ENCODE peak calls at places on chromosomes 7 and 10, in eight cellular contexts. F is renal cortical epithelial cell; O is AG08395; M is astrocyte of the spinal cord; E is progenitor cell of endocrine pancreas; Q is RWPE1; Z is stimulated activated CD4-positive, alpha-beta T cell treated with anti-CD3 and anti-CD28 coated beads, Interleukin-1b, Interleukin-23, amount 100 ng/mL, for 1 hour; U is keratinocyte. H is an unnamed sample.

GRCh38 chr7:574661-575395 is 55.2 kb upstream of the PDGFA start:
- DNase-seq in F (no peak), O (no peak), M (no peak), E (no peak), Q (no peak), Z (no peak), U (no peak), H (no peak)

GRCh38 chr10:69504576-69505250 is 53.4 kb downstream of the TSPAN15 start:
- DNase-seq in F (no peak), O (no peak), M (no peak), E (no peak), Q (no peak), Z (no peak), U (no peak), H (no peak)

GRCh38 chr10:127020260-127020659 is 115.0 kb downstream of the DOCK1 start:
- DNase-seq in F (no peak), O (no peak), M (no peak), E (no peak), Q (no peak), Z (no peak), U (no peak), H (no peak)

GRCh38 chr10:26446258-26446657 is 8.1 kb downstream of the APBB1IP start:
- DNase-seq in F (no peak), O (no peak), M (no peak), E (no peak), Q (no peak), Z (no peak), U (no peak), H (no peak)

GRCh38 chr7:48101352-48101751 is 12.3 kb downstream of the UPP1 start:
- DNase-seq in F (no peak), O (no peak), M (no peak), E (no peak), Q (no peak), Z (no peak), U (no peak), H (no peak)

GRCh38 chr7:1326511-1326785 is 93.8 kb downstream of the UNCX start:
- DNase-seq in F (no peak), O (no peak), M (no peak), E (no peak), Q (no peak), Z (no peak), U (no peak), H (no peak)

GRCh38 chr10:78772083-78772482 is 296.7 kb upstream of the ZMIZ1 start:
- DNase-seq in F (no peak), O (no peak), M (no peak), E (no peak), Q (no peak), Z (no peak), U (no peak), H (no peak)

GRCh38 chr7:73834626-73835191 is 3.9 kb downstream of the CLDN4 start:
- DNase-seq in F (no peak), O (no peak), M (no peak), E (no peak), Q (no peak), Z (no peak), U (no peak), H (no peak)

GRCh38 chr10:127894146-127894545 is 1.4 kb upstream of the CLRN3 start:
- DNase-seq in F (peak), O (no peak), M (no peak), E (no peak), Q (no peak), Z (no peak), U (no peak), H (no peak)

GRCh38 chr7:38686888-38687287 is 55.7 kb upstream of the AMPH start:
- DNase-seq in F (no peak), O (no peak), M (no peak), E (no peak), Q (peak), Z (no peak), U (no peak), H (no peak)

GRCh38 chr7:100682991-100683658 is 9.6 kb downstream of the GNB2 start:
- DNase-seq in F (no peak), O (no peak), M (no peak), E (no peak), Q (no peak), Z (no peak), U (no peak), H (no peak)

GRCh38 chr10:46229144-46229563 is 57.6 kb upstream of the ANTXRL start:
- DNase-seq in F (no peak), O (no peak), M (no peak), E (no peak), Q (no peak), Z (no peak), U (no peak), H (no peak)

GRCh38 chr7:23234569-23235296 is 11.8 kb upstream of the GPNMB start:
- DNase-seq in F (peak), O (no peak), M (no peak), E (no peak), Q (no peak), Z (no peak), U (no peak), H (no peak)

GRCh38 chr10:33485276-33485675 is 150.8 kb upstream of the NRP1 start:
- DNase-seq in F (no peak), O (no peak), M (no peak), E (no peak), Q (no peak), Z (no peak), U (no peak), H (no peak)

GRCh38 chr7:42495251-42495650 is 258.2 kb upstream of the GLI3 start:
- DNase-seq in F (peak), O (peak), M (no peak), E (no peak), Q (no peak), Z (no peak), U (no peak), H (no peak)

GRCh38 chr7:30925117-30925516 is 13.5 kb downstream of the AQP1 start:
- DNase-seq in F (no peak), O (no peak), M (no peak), E (no peak), Q (no peak), Z (no peak), U (no peak), H (no peak)

GRCh38 chr7:43491984-43492383 is 90.9 kb upstream of the STK17A start:
- DNase-seq in F (peak), O (peak), M (peak), E (no peak), Q (peak), Z (no peak), U (no peak), H (no peak)

GRCh38 chr10:109676703-109677102 is 246.6 kb downstream of the XPNPEP1 start:
- DNase-seq in F (peak), O (no peak), M (peak), E (no peak), Q (peak), Z (no peak), U (peak), H (no peak)

GRCh38 chr10:10992961-10993714 is 24.5 kb upstream of the CELF2 start:
- DNase-seq in F (no peak), O (no peak), M (no peak), E (no peak), Q (no peak), Z (no peak), U (no peak), H (no peak)

GRCh38 chr10:107611101-107611500 is 446.6 kb upstream of the SORCS1 start:
- DNase-seq in F (no peak), O (no peak), M (no peak), E (no peak), Q (peak), Z (no peak), U (no peak), H (no peak)

GRCh38 chr10:131033166-131034085 is 278.1 kb downstream of the TCERG1L start:
- DNase-seq in F (no peak), O (no peak), M (no peak), E (no peak), Q (no peak), Z (no peak), U (no peak), H (no peak)

GRCh38 chr7:84337386-84337785 is 142.8 kb upstream of the SEMA3A start:
- DNase-seq in F (peak), O (peak), M (peak), E (no peak), Q (peak), Z (no peak), U (no peak), H (no peak)

GRCh38 chr7:67794544-67794943 is 797.9 kb downstream of the TYW1 start:
- DNase-seq in F (no peak), O (no peak), M (no peak), E (no peak), Q (no peak), Z (no peak), U (no peak), H (no peak)